ENCODE peak calls at places on chromosomes 13 and 19, in seven cellular contexts. D, P, E, W, L, N and F are unnamed samples.

GRCh38 chr13:110640591-110641029 is 25.3 kb downstream of the NAXD start:
- DNase-seq in D (peak), P (no peak), E (no peak), W (peak), L (no peak), N (no peak), F (no peak)

GRCh38 chr13:113785051-113786010 is 26.3 kb downstream of the TMEM255B start:
- DNase-seq in D (no peak), P (no peak), E (no peak), W (peak), L (no peak), N (no peak), F (no peak)

GRCh38 chr13:44141213-44141724 is 232.4 kb upstream of the SERP2 start:
- DNase-seq in D (peak), P (no peak), E (no peak), W (peak), L (no peak), N (no peak), F (no peak)

GRCh38 chr13:82606008-82606407 is 1276.3 kb downstream of the SLITRK1 start:
- DNase-seq in D (no peak), P (no peak), E (no peak), W (no peak), L (no peak), N (no peak), F (no peak)

GRCh38 chr19:40716031-40716654 is 543 bp downstream of the COQ8B start:
- DNase-seq in D (peak), P (peak), E (peak), W (no peak), L (peak), N (no peak), F (peak)

GRCh38 chr13:64793131-64793530 is 2437.0 kb downstream of the PCDH9 start:
- DNase-seq in D (no peak), P (no peak), E (no peak), W (no peak), L (no peak), N (no peak), F (no peak)

GRCh38 chr19:34365463-34366401 is 736 bp downstream of the GPI start:
- DNase-seq in D (peak), P (no peak), E (peak), W (peak), L (no peak), N (no peak), F (no peak)

GRCh38 chr19:49423985-49424303 is 703 bp upstream of the PTH2 start:
- DNase-seq in D (no peak), P (no peak), E (no peak), W (no peak), L (no peak), N (no peak), F (no peak)

GRCh38 chr13:75910591-75910990 is 274.5 kb downstream of the LMO7 start:
- DNase-seq in D (no peak), P (no peak), E (no peak), W (no peak), L (no peak), N (no peak), F (no peak)

GRCh38 chr19:29329460-29330134 is 116.6 kb upstream of the UQCRFS1 start:
- DNase-seq in D (no peak), P (no peak), E (no peak), W (no peak), L (no peak), N (peak), F (no peak)

GRCh38 chr13:99314640-99315176 is 7.5 kb upstream of the GPR183 start:
- DNase-seq in D (peak), P (no peak), E (no peak), W (peak), L (no peak), N (no peak), F (no peak)

GRCh38 chr19:49097453-49098288 is 12.4 kb downstream of the SNRNP70 start:
- DNase-seq in D (peak), P (peak), E (peak), W (peak), L (peak), N (peak), F (peak)

GRCh38 chr13:99034333-99035085 is 56.6 kb upstream of the DOCK9 start:
- DNase-seq in D (no peak), P (no peak), E (no peak), W (no peak), L (no peak), N (no peak), F (no peak)

GRCh38 chr13:48334534-48335127 is 31.1 kb downstream of the RB1 start:
- DNase-seq in D (no peak), P (no peak), E (no peak), W (peak), L (no peak), N (no peak), F (no peak)

DNA sequence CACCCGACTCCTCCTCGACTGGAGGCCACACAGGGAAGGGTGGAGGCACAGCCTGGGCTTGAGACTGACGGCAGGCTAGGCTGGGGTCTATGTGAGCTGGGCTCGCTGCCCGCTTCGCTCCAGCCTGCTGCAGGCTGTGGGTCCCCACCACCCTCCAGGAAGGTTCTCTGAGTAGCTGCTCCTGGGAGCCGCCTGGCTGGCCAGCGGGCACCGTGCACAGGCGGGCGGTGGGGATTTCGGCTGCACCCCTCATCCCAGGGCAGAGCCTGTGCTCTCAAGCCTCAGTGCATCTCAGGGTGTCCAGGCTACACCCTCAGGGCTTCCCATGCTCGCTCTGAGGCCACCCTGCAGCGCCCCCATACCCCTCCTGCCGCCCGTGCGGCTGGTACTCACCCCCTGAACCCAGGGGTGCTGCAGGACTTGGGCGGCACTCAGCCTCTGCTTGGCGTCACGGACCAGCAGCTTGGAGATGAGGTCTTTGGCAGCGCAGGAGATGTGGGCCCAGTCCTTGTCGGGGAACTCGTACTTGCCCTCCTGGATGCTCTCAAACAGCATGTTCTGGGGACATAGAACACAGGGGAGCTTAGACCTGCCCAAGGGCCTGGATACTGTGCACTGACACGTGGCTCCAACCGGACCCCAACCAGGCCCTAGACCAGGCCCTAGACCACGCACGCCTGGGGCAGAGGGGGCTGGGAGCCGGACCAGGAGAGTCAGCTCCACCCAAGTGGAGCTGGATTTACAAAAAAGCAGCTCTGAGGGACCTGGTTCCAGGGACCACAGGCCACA is 10.2 kb downstream of the MKNK2 start:
- DNase-seq in D (no peak), P (no peak), E (no peak), W (no peak), L (no peak), N (no peak), F (no peak)
- TF ChIP-seq CTCF in D (no peak), P (no peak), E (no peak), W (no peak), L (no peak), N (no peak), F (no peak)

DNA sequence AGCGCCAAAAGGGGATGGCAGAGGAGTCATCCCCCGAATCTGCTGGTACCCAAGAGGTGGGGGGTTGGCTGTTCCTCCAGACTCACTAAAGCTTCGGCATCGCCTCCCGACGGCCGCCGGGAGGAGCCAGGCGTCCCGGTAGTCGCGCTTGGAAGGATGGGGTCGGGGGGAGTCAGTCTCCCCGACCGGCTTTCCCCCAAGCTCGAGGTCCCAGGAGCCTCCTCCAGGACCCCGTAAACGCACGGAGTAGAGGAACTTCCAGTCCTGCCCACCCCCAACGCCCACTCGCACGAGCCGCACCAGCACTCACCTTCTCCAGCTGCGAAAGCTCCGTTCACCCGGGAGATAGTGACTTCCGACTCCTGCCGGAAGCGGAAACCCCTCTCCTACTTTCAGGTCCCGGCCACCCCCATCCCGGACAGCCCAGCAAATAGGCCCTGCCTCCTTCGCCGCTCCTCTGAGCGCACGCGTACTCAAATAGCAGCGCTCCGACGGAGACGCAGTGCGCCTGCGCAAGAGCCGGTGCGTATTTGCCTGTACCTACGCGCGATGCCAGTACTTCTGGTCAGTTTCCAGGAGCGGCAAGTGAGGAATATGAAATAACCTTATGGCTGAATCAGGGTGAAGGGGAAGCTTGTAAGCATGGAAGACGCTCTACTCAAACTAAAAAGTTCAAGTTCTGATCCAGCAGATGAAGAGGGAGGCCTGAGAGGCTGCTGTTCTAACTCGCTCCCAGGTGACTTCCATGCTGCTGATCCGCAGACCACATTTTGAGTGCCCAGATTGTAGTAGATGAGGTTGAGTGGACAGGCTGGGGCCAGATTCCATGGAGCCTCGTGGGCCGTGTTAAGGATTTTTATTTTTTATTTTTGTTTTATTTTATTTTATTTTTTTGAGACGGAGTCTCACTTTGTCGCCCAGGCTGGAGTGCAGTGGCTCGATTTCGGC is at the start of gene ELOF1:
- DNase-seq in D (peak), P (peak), E (peak), W (peak), L (peak), N (peak), F (peak)
- TF ChIP-seq CTCF in D (peak), P (no peak), E (no peak), W (peak), L (no peak), N (no peak), F (no peak)

GRCh38 chr19:2477141-2477710 is 1.3 kb downstream of the GADD45B start:
- DNase-seq in D (peak), P (peak), E (no peak), W (peak), L (peak), N (no peak), F (no peak)

GRCh38 chr19:2479556-2480194 is 3.7 kb downstream of the GADD45B start:
- DNase-seq in D (no peak), P (no peak), E (no peak), W (no peak), L (no peak), N (no peak), F (no peak)

GRCh38 chr19:2478756-2479555 is 3.0 kb downstream of the GADD45B start:
- DNase-seq in D (peak), P (peak), E (peak), W (peak), L (peak), N (no peak), F (peak)

GRCh38 chr19:2477732-2478191 is 1.8 kb downstream of the GADD45B start:
- DNase-seq in D (peak), P (peak), E (no peak), W (peak), L (no peak), N (no peak), F (peak)

GRCh38 chr19:2478324-2478755 is 2.4 kb downstream of the GADD45B start:
- DNase-seq in D (peak), P (peak), E (peak), W (peak), L (peak), N (no peak), F (peak)
- TF ChIP-seq CTCF in D (peak), P (peak), E (no peak), W (peak), L (peak), N (peak), F (no peak)

DNA sequence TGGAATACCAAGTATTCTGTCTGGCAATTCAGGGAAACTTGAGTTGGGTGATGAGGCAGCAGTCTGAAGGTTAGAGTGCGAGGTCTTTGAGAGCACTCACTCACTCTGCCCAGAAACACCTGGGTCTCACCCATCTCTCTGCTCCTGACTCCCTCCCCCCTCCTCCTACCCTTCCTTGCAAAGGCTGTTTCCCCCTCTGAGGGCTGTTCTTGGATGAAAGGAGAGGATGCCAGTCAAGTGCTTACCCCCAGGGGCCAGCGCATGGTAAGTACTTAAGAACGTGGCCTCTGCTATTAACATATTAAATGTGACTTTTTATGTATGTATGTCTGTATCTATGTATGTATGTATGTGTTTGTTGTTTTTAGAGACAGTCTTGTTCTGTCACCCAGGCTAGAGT is 22.5 kb downstream of the SIPA1L3 start:
- DNase-seq in D (no peak), P (no peak), E (no peak), W (no peak), L (no peak), N (no peak), F (no peak)
- TF ChIP-seq CTCF in D (no peak), P (no peak), E (no peak), W (no peak), L (no peak), N (no peak), F (no peak)

GRCh38 chr19:12938536-12939291 is at the start of gene CALR:
- DNase-seq in D (no peak), P (peak), E (no peak), W (no peak), L (no peak), N (no peak), F (no peak)
- TF ChIP-seq CTCF in D (no peak), P (peak), E (no peak), W (peak), L (peak), N (peak), F (no peak)

GRCh38 chr19:5622465-5623396 is at the start of the genes SAFB and SAFB2:
- DNase-seq in D (peak), P (peak), E (peak), W (peak), L (peak), N (peak), F (peak)
- TF ChIP-seq CTCF in D (no peak), P (peak), E (no peak), W (no peak), L (no peak), N (no peak), F (no peak)